ENCODE peak calls at places on chromosomes 2 and 18, in nine cellular contexts. One of them, this sample, is unnamed.

GRCh38 chr2:239726631-239727181 is 298.4 kb downstream of the NDUFA10 start:
- DNase-seq in stimulated activated naive CD4-positive, alpha-beta T cell: no peak
- DNase-seq in posterior cingulate gyrus: no peak
- DNase-seq in mesenchymal stem cell: no peak
- DNase-seq in left lobe of liver: no peak
- DNase-seq in GM04503: no peak
- DNase-seq in foreskin fibroblast: no peak
- DNase-seq in left ventricle myocardium inferior: no peak
- DNase-seq in myocyte: no peak
- DNase-seq in this sample: no peak

GRCh38 chr2:48306409-48307284 is 223.3 kb upstream of the STON1 start:
- DNase-seq in stimulated activated naive CD4-positive, alpha-beta T cell: no peak
- DNase-seq in posterior cingulate gyrus: no peak
- DNase-seq in mesenchymal stem cell: no peak
- DNase-seq in left lobe of liver: no peak
- DNase-seq in GM04503: peak; percentile 45
- DNase-seq in foreskin fibroblast: peak; percentile 59
- DNase-seq in left ventricle myocardium inferior: no peak
- DNase-seq in myocyte: peak; percentile 77
- DNase-seq in this sample: no peak

GRCh38 chr2:200603972-200604371 is 18.2 kb downstream of the AOX1 start:
- DNase-seq in stimulated activated naive CD4-positive, alpha-beta T cell: no peak
- DNase-seq in posterior cingulate gyrus: no peak
- DNase-seq in mesenchymal stem cell: peak; percentile 56
- DNase-seq in left lobe of liver: no peak
- DNase-seq in GM04503: no peak
- DNase-seq in foreskin fibroblast: peak; percentile 85
- DNase-seq in left ventricle myocardium inferior: no peak
- DNase-seq in myocyte: no peak
- DNase-seq in this sample: no peak

GRCh38 chr2:101356486-101356885 is 30.8 kb downstream of the CREG2 start:
- DNase-seq in stimulated activated naive CD4-positive, alpha-beta T cell: no peak
- DNase-seq in posterior cingulate gyrus: no peak
- DNase-seq in mesenchymal stem cell: no peak
- DNase-seq in left lobe of liver: no peak
- DNase-seq in GM04503: no peak
- DNase-seq in foreskin fibroblast: peak; percentile 24
- DNase-seq in left ventricle myocardium inferior: no peak
- DNase-seq in myocyte: peak; percentile 26
- DNase-seq in this sample: no peak

GRCh38 chr2:101770672-101771071 is 73.2 kb downstream of the MAP4K4 start:
- DNase-seq in stimulated activated naive CD4-positive, alpha-beta T cell: no peak
- DNase-seq in posterior cingulate gyrus: no peak
- DNase-seq in mesenchymal stem cell: peak; percentile 64
- DNase-seq in left lobe of liver: no peak
- DNase-seq in GM04503: no peak
- DNase-seq in foreskin fibroblast: peak; percentile 67
- DNase-seq in left ventricle myocardium inferior: no peak
- DNase-seq in myocyte: peak; percentile 87
- DNase-seq in this sample: peak; percentile 56

GRCh38 chr2:13550832-13551231 is 834.1 kb downstream of the TRIB2 start:
- DNase-seq in stimulated activated naive CD4-positive, alpha-beta T cell: no peak
- DNase-seq in posterior cingulate gyrus: no peak
- DNase-seq in mesenchymal stem cell: no peak
- DNase-seq in left lobe of liver: no peak
- DNase-seq in GM04503: no peak
- DNase-seq in foreskin fibroblast: no peak
- DNase-seq in left ventricle myocardium inferior: no peak
- DNase-seq in myocyte: no peak
- DNase-seq in this sample: no peak

GRCh38 chr2:148613231-148614023 is 31.1 kb upstream of the EPC2 start:
- DNase-seq in stimulated activated naive CD4-positive, alpha-beta T cell: no peak
- DNase-seq in posterior cingulate gyrus: no peak
- DNase-seq in mesenchymal stem cell: peak; percentile 44
- DNase-seq in left lobe of liver: no peak
- DNase-seq in GM04503: no peak
- DNase-seq in foreskin fibroblast: no peak
- DNase-seq in left ventricle myocardium inferior: no peak
- DNase-seq in myocyte: no peak
- DNase-seq in this sample: no peak

GRCh38 chr18:48753741-48754140 is 197.0 kb downstream of the SMAD7 start:
- DNase-seq in stimulated activated naive CD4-positive, alpha-beta T cell: no peak
- DNase-seq in posterior cingulate gyrus: no peak
- DNase-seq in mesenchymal stem cell: no peak
- DNase-seq in left lobe of liver: no peak
- DNase-seq in GM04503: no peak
- DNase-seq in foreskin fibroblast: no peak
- DNase-seq in left ventricle myocardium inferior: no peak
- DNase-seq in myocyte: no peak
- DNase-seq in this sample: no peak

GRCh38 chr2:236661064-236661761 is 91.6 kb downstream of the ACKR3 start:
- DNase-seq in stimulated activated naive CD4-positive, alpha-beta T cell: no peak
- DNase-seq in posterior cingulate gyrus: no peak
- DNase-seq in mesenchymal stem cell: peak; percentile 38
- DNase-seq in left lobe of liver: no peak
- DNase-seq in GM04503: no peak
- DNase-seq in foreskin fibroblast: no peak
- DNase-seq in left ventricle myocardium inferior: no peak
- DNase-seq in myocyte: no peak
- DNase-seq in this sample: no peak

GRCh38 chr2:148922776-148923175 is 47.7 kb downstream of the KIF5C start:
- DNase-seq in stimulated activated naive CD4-positive, alpha-beta T cell: no peak
- DNase-seq in posterior cingulate gyrus: no peak
- DNase-seq in mesenchymal stem cell: no peak
- DNase-seq in left lobe of liver: no peak
- DNase-seq in GM04503: no peak
- DNase-seq in foreskin fibroblast: no peak
- DNase-seq in left ventricle myocardium inferior: no peak
- DNase-seq in myocyte: no peak
- DNase-seq in this sample: no peak

GRCh38 chr2:152447897-152448296 is 112.9 kb downstream of the FMNL2 start:
- DNase-seq in stimulated activated naive CD4-positive, alpha-beta T cell: no peak
- DNase-seq in posterior cingulate gyrus: no peak
- DNase-seq in mesenchymal stem cell: no peak
- DNase-seq in left lobe of liver: no peak
- DNase-seq in GM04503: no peak
- DNase-seq in foreskin fibroblast: no peak
- DNase-seq in left ventricle myocardium inferior: no peak
- DNase-seq in myocyte: no peak
- DNase-seq in this sample: no peak

GRCh38 chr2:41717883-41718282 is 329.9 kb upstream of the PKDCC start:
- DNase-seq in stimulated activated naive CD4-positive, alpha-beta T cell: no peak
- DNase-seq in posterior cingulate gyrus: no peak
- DNase-seq in mesenchymal stem cell: no peak
- DNase-seq in left lobe of liver: no peak
- DNase-seq in GM04503: no peak
- DNase-seq in foreskin fibroblast: no peak
- DNase-seq in left ventricle myocardium inferior: no peak
- DNase-seq in myocyte: no peak
- DNase-seq in this sample: no peak

GRCh38 chr2:70304501-70304900 is 2.6 kb upstream of the FAM136A start:
- DNase-seq in stimulated activated naive CD4-positive, alpha-beta T cell: no peak
- DNase-seq in posterior cingulate gyrus: no peak
- DNase-seq in mesenchymal stem cell: peak; percentile 47
- DNase-seq in left lobe of liver: no peak
- DNase-seq in GM04503: no peak
- DNase-seq in foreskin fibroblast: no peak
- DNase-seq in left ventricle myocardium inferior: no peak
- DNase-seq in myocyte: no peak
- DNase-seq in this sample: no peak

GRCh38 chr18:77776104-77776503 is 526.5 kb downstream of the GALR1 start:
- DNase-seq in stimulated activated naive CD4-positive, alpha-beta T cell: no peak
- DNase-seq in posterior cingulate gyrus: no peak
- DNase-seq in mesenchymal stem cell: no peak
- DNase-seq in left lobe of liver: no peak
- DNase-seq in GM04503: no peak
- DNase-seq in foreskin fibroblast: no peak
- DNase-seq in left ventricle myocardium inferior: no peak
- DNase-seq in myocyte: no peak
- DNase-seq in this sample: no peak

GRCh38 chr2:102052367-102052764 is 60.6 kb downstream of the IL1R2 start:
- DNase-seq in stimulated activated naive CD4-positive, alpha-beta T cell: no peak
- DNase-seq in posterior cingulate gyrus: no peak
- DNase-seq in mesenchymal stem cell: no peak
- DNase-seq in left lobe of liver: no peak
- DNase-seq in GM04503: no peak
- DNase-seq in foreskin fibroblast: no peak
- DNase-seq in left ventricle myocardium inferior: no peak
- DNase-seq in myocyte: no peak
- DNase-seq in this sample: no peak

GRCh38 chr18:415627-416612 is 84.6 kb downstream of the COLEC12 start:
- DNase-seq in stimulated activated naive CD4-positive, alpha-beta T cell: no peak
- DNase-seq in posterior cingulate gyrus: no peak
- DNase-seq in mesenchymal stem cell: peak; percentile 79
- DNase-seq in left lobe of liver: no peak
- DNase-seq in GM04503: no peak
- DNase-seq in foreskin fibroblast: peak; percentile 75
- DNase-seq in left ventricle myocardium inferior: no peak
- DNase-seq in myocyte: peak; percentile 55
- DNase-seq in this sample: no peak

GRCh38 chr2:221467610-221468009 is 104.5 kb downstream of the EPHA4 start:
- DNase-seq in stimulated activated naive CD4-positive, alpha-beta T cell: no peak
- DNase-seq in posterior cingulate gyrus: no peak
- DNase-seq in mesenchymal stem cell: peak; percentile 13
- DNase-seq in left lobe of liver: no peak
- DNase-seq in GM04503: no peak
- DNase-seq in foreskin fibroblast: peak; percentile 25
- DNase-seq in left ventricle myocardium inferior: no peak
- DNase-seq in myocyte: no peak
- DNase-seq in this sample: no peak

GRCh38 chr2:85746313-85747004 is 7.3 kb upstream of the ATOH8 start:
- DNase-seq in stimulated activated naive CD4-positive, alpha-beta T cell: no peak
- DNase-seq in posterior cingulate gyrus: no peak
- DNase-seq in mesenchymal stem cell: no peak
- DNase-seq in left lobe of liver: no peak
- DNase-seq in GM04503: no peak
- DNase-seq in foreskin fibroblast: no peak
- DNase-seq in left ventricle myocardium inferior: no peak
- DNase-seq in myocyte: no peak
- DNase-seq in this sample: no peak

GRCh38 chr2:120579916-120580685 is 155.6 kb upstream of the GLI2 start:
- DNase-seq in stimulated activated naive CD4-positive, alpha-beta T cell: no peak
- DNase-seq in posterior cingulate gyrus: no peak
- DNase-seq in mesenchymal stem cell: no peak
- DNase-seq in left lobe of liver: no peak
- DNase-seq in GM04503: no peak
- DNase-seq in foreskin fibroblast: no peak
- DNase-seq in left ventricle myocardium inferior: no peak
- DNase-seq in myocyte: peak; percentile 34
- DNase-seq in this sample: no peak

GRCh38 chr2:110948027-110948687 is 172.6 kb upstream of the BCL2L11 start:
- DNase-seq in stimulated activated naive CD4-positive, alpha-beta T cell: no peak
- DNase-seq in posterior cingulate gyrus: no peak
- DNase-seq in mesenchymal stem cell: peak; percentile 18
- DNase-seq in left lobe of liver: no peak
- DNase-seq in GM04503: no peak
- DNase-seq in foreskin fibroblast: peak; percentile 2
- DNase-seq in left ventricle myocardium inferior: no peak
- DNase-seq in myocyte: peak; percentile 8
- DNase-seq in this sample: no peak

GRCh38 chr2:98985905-98986666 is 50.1 kb upstream of the CRACDL start:
- DNase-seq in stimulated activated naive CD4-positive, alpha-beta T cell: no peak
- DNase-seq in posterior cingulate gyrus: no peak
- DNase-seq in mesenchymal stem cell: no peak
- DNase-seq in left lobe of liver: no peak
- DNase-seq in GM04503: no peak
- DNase-seq in foreskin fibroblast: no peak
- DNase-seq in left ventricle myocardium inferior: no peak
- DNase-seq in myocyte: no peak
- DNase-seq in this sample: no peak

GRCh38 chr18:68660355-68661183 is 54.3 kb downstream of the TMX3 start:
- DNase-seq in stimulated activated naive CD4-positive, alpha-beta T cell: no peak
- DNase-seq in posterior cingulate gyrus: no peak
- DNase-seq in mesenchymal stem cell: peak; percentile 62
- DNase-seq in left lobe of liver: no peak
- DNase-seq in GM04503: no peak
- DNase-seq in foreskin fibroblast: peak; percentile 70
- DNase-seq in left ventricle myocardium inferior: no peak
- DNase-seq in myocyte: peak; percentile 78
- DNase-seq in this sample: no peak

GRCh38 chr2:43402452-43402937 is 176.1 kb upstream of the ZFP36L2 start:
- DNase-seq in stimulated activated naive CD4-positive, alpha-beta T cell: no peak
- DNase-seq in posterior cingulate gyrus: no peak
- DNase-seq in mesenchymal stem cell: no peak
- DNase-seq in left lobe of liver: no peak
- DNase-seq in GM04503: no peak
- DNase-seq in foreskin fibroblast: no peak
- DNase-seq in left ventricle myocardium inferior: no peak
- DNase-seq in myocyte: no peak
- DNase-seq in this sample: no peak

GRCh38 chr2:160427629-160428424 is 65.8 kb downstream of the RBMS1 start:
- DNase-seq in stimulated activated naive CD4-positive, alpha-beta T cell: peak; percentile 50
- DNase-seq in posterior cingulate gyrus: no peak
- DNase-seq in mesenchymal stem cell: peak; percentile 77
- DNase-seq in left lobe of liver: no peak
- DNase-seq in GM04503: no peak
- DNase-seq in foreskin fibroblast: peak; percentile 85
- DNase-seq in left ventricle myocardium inferior: no peak
- DNase-seq in myocyte: peak; percentile 80
- DNase-seq in this sample: no peak